ENCODE peak calls at places on chromosomes 6 and 20, in seven cellular contexts. P is SW 1271, R is HT-29, Z is T-helper 1 cell, E is NCI-H2081, K is NCI-H345, Y is RWPE1. F is an unnamed sample.

GRCh38 chr6:13395272-13396237 is 67.2 kb upstream of the TBC1D7 start:
- DNase-seq in Z (no peak), K (peak), R (peak), P (no peak), E (no peak), Y (no peak), F (peak)

GRCh38 chr20:53575481-53576194 is 18.0 kb downstream of the ZNF217 start:
- DNase-seq in Y (no peak), P (no peak), R (no peak), Z (no peak), K (no peak), E (no peak), F (no peak)

GRCh38 chr6:8738951-8739350 is 303.6 kb upstream of the SLC35B3 start:
- DNase-seq in Z (no peak), Y (no peak), P (no peak), R (no peak), E (no peak), K (no peak), F (no peak)

GRCh38 chr20:44010162-44010704 is 95.6 kb downstream of the TOX2 start:
- DNase-seq in K (peak), R (no peak), Y (no peak), Z (no peak), E (no peak), P (no peak), F (no peak)

GRCh38 chr6:145814035-145814500 is 527 bp downstream of the FBXO30 start:
- DNase-seq in K (peak), Z (peak), E (peak), Y (peak), P (no peak), R (peak), F (peak)

GRCh38 chr20:39897058-39897457 is 792.0 kb downstream of the MAFB start:
- DNase-seq in R (no peak), E (no peak), Y (no peak), Z (no peak), K (no peak), P (no peak), F (no peak)

GRCh38 chr6:20771427-20771826 is 237.2 kb downstream of the CDKAL1 start:
- DNase-seq in K (no peak), R (no peak), P (no peak), Y (no peak), Z (no peak), E (no peak), F (no peak)

GRCh38 chr6:3227363-3228045 is at the start of gene TUBB2B:
- DNase-seq in E (peak), P (no peak), R (no peak), Y (no peak), Z (no peak), K (peak), F (peak)

GRCh38 chr6:115221185-115221584 is 839.5 kb downstream of the FRK start:
- DNase-seq in E (no peak), R (no peak), P (no peak), Z (no peak), K (no peak), Y (no peak), F (no peak)